ENCODE peak calls at places on chromosomes 13 and 19, in six cellular contexts. S is A549, V is K562, W is GM12878, D is endothelial cell of umbilical vein, A is HepG2. M is an unnamed sample.

GRCh38 chr13:113656831-113657671 is 947 bp downstream of the ATP4B start:
- DNase-seq in S (no peak), V (no peak), W (no peak), D (no peak), A (no peak), M (no peak)

GRCh38 chr13:22506286-22506685 is 674.5 kb upstream of the SGCG start:
- DNase-seq in S (no peak), V (no peak), W (no peak), D (no peak), A (no peak), M (no peak)

GRCh38 chr13:41590643-41591042 is 133.3 kb downstream of the RGCC start:
- DNase-seq in S (no peak), V (no peak), W (no peak), D (no peak), A (no peak), M (no peak)

GRCh38 chr19:11052391-11052790 is 36.9 kb upstream of the LDLR start:
- DNase-seq in S (no peak), V (no peak), W (no peak), D (no peak), A (no peak), M (no peak)

GRCh38 chr13:26941345-26942174 is 181.0 kb upstream of the GPR12 start:
- DNase-seq in S (no peak), V (no peak), W (no peak), D (no peak), A (no peak), M (peak)

GRCh38 chr13:35979378-35979911 is 151.7 kb downstream of the DCLK1 start:
- DNase-seq in S (no peak), V (no peak), W (no peak), D (peak), A (no peak), M (no peak)

GRCh38 chr13:51453959-51454703 is 1.3 kb upstream of the INTS6 start:
- DNase-seq in S (no peak), V (peak), W (no peak), D (peak), A (no peak), M (no peak)

GRCh38 chr13:44759723-44760360 is 183.7 kb upstream of the TSC22D1 start:
- DNase-seq in S (no peak), V (no peak), W (no peak), D (no peak), A (peak), M (no peak)

GRCh38 chr19:57434386-57435061 is 601 bp upstream of the ZNF749 start:
- DNase-seq in S (no peak), V (peak), W (no peak), D (no peak), A (no peak), M (no peak)
- TF ChIP-seq MYC in S (no peak), V (no peak), W (no peak), D (no peak), A (no peak), M (no peak)

GRCh38 chr13:99174533-99175100 is 26.0 kb upstream of the UBAC2 start:
- DNase-seq in S (no peak), V (no peak), W (no peak), D (no peak), A (no peak), M (peak)
- TF ChIP-seq MYC in S (no peak), V (no peak), W (no peak), D (no peak), A (no peak), M (no peak)

GRCh38 chr13:110648848-110649421 is 33.6 kb downstream of the NAXD start:
- DNase-seq in S (no peak), V (no peak), W (no peak), D (no peak), A (no peak), M (no peak)
- TF ChIP-seq MYC in S (no peak), V (no peak), W (no peak), D (no peak), A (no peak), M (no peak)

GRCh38 chr19:13806728-13807127 is 11.5 kb downstream of the ZSWIM4 start:
- DNase-seq in S (no peak), V (no peak), W (no peak), D (no peak), A (no peak), M (no peak)
- TF ChIP-seq MYC in S (no peak), V (no peak), W (no peak), D (no peak), A (no peak), M (no peak)

GRCh38 chr19:49229416-49229815 is 71.8 kb downstream of the TRPM4 start:
- DNase-seq in S (no peak), V (no peak), W (no peak), D (no peak), A (no peak), M (no peak)

GRCh38 chr19:49231804-49232203 is 74.2 kb downstream of the TRPM4 start:
- DNase-seq in S (no peak), V (no peak), W (peak), D (no peak), A (no peak), M (no peak)

GRCh38 chr19:49233163-49233562 is 75.6 kb downstream of the TRPM4 start:
- DNase-seq in S (no peak), V (no peak), W (no peak), D (no peak), A (no peak), M (no peak)

GRCh38 chr19:49231389-49231788 is 73.8 kb downstream of the TRPM4 start:
- DNase-seq in S (no peak), V (no peak), W (peak), D (no peak), A (no peak), M (no peak)
- TF ChIP-seq MYC in S (no peak), V (no peak), W (no peak), D (no peak), A (no peak), M (no peak)

DNA sequence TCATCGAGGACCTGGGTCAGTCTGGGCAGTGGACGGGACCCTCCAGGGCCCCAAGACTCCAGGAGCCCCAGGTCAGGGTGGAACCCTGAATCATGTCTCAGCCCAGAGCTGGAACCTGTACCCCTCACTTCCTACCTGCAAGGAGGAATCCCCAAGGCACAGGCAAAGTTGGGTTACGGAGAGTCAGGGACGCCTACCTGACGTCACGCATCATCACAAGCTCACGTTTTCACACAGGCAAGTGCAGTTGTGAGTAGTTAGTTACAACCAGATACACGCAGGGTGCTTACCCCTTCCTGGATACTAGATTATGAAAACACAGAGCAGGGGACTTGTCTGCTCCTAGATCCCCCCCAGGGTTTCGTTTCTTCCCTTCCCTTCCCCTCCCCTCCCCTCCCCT is 1.9 kb downstream of the RETN start:
- DNase-seq in S (no peak), V (no peak), W (no peak), D (no peak), A (no peak), M (no peak)
- TF ChIP-seq MYC in S (no peak), V (no peak), W (no peak), D (no peak), A (no peak), M (no peak)

DNA sequence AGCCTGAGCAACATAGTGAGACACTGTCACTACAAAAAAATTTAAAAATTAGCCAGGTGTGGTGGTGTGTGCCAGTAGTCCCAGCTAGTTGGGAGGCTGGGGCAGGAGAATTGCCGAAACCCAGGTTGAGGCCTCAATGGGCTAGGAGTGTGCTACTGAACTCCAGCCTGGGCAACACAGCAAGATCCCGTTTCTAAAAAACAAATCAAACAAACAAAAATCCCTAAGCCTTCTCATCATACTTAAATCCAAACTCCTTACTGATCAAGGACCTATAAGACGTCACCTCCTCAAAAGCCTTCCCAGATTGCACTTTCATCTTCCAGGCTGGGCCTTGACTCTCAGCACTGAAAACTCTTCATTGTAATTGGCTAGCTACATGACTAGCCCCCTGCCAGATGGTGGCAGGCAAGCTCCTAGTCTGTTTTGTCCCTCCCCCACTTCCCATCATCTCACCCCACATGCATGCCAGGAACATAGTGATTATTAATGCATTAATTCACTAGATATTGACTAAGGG is 17.5 kb upstream of the NANOS3 start:
- DNase-seq in S (no peak), V (peak), W (no peak), D (peak), A (no peak), M (peak)
- TF ChIP-seq MYC in S (no peak), V (no peak), W (no peak), D (no peak), A (no peak), M (no peak)

GRCh38 chr13:30844548-30845296 is 61.3 kb upstream of the MEDAG start:
- DNase-seq in S (no peak), V (no peak), W (no peak), D (no peak), A (no peak), M (peak)
- TF ChIP-seq MYC in S (no peak), V (no peak), W (no peak), D (no peak), A (no peak), M (no peak)

DNA sequence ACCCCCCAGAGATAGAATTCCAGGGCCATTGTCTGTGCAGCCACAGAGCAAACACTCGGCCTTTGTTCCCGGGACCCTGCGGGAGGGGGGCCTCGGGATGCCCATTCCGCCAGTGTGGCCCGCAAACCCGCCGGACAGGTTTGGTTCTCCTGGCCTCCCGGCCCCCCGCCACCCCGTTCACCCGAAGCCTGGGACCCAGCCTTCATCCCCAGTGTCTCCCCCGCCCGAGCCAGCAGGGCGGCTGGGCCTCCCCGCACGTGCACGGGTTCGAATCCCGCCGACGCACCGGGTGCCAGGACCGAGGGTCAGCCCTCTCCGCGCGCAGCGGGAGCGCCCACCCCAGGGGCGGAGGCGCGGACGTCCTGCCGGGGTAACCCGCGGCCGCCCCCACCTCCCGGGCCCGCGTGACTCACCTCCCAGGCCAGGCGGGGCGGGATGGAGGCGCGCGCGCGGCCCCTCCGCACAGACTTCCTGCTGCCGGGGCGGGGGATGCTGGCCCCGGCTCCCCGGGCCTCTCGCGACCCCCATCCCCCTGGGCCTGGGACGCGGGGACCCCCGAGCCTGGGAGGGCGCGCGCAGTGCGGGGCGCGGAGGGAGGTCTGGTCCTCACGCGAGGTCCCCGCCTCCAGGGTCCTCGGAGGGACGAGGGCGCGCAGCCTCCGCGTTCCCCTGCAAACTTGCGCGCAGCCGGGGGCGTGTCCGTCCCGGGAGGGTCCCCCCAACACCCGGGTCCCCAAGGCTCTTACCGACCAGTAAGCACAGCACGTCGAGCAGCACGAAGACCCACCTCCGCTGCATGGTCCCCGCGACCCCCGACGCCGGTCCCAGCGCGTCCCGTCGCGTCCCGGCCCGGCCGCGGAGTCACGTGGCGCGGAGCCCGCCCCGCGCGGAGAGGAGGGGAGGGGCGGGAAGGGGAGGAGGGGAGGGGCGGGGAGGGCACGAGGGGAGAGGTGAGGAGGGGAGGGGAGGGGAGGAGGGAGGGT is at the start of gene PLPP2:
- DNase-seq in S (peak), V (no peak), W (no peak), D (no peak), A (no peak), M (no peak)
- TF ChIP-seq MYC in S (no peak), V (no peak), W (no peak), D (no peak), A (no peak), M (no peak)